ENCODE peak calls at places on chromosomes 11 and 22, in four cellular contexts. R is COLO829, V is ecto neural progenitor cell, D is endothelial cell. K is an unnamed sample.

GRCh38 chr11:65780770-65781151 is at the start of gene AP5B1:
- DNase-seq in V (peak), D (peak), R (peak), K (peak)

GRCh38 chr22:27903805-27904473 is 15.1 kb downstream of the PITPNB start:
- DNase-seq in V (no peak), R (no peak), D (no peak), K (no peak)

GRCh38 chr22:49963647-49964026 is 3.1 kb downstream of the PIM3 start:
- DNase-seq in R (no peak), V (no peak), D (no peak), K (no peak)

GRCh38 chr22:39309881-39310714 is 9.3 kb downstream of the RPL3 start:
- DNase-seq in D (no peak), R (no peak), V (no peak), K (peak)

GRCh38 chr11:117440258-117440657 is 112.6 kb downstream of the CEP164 start:
- DNase-seq in R (no peak), V (no peak), D (no peak), K (no peak)

GRCh38 chr22:31089101-31090100 is 8.3 kb downstream of the SMTN start:
- DNase-seq in R (no peak), D (peak), V (peak), K (peak)

GRCh38 chr11:131370090-131370751 is at the start of gene NTM:
- DNase-seq in R (no peak), D (no peak), V (peak), K (no peak)

GRCh38 chr22:23393721-23394320 is 186.3 kb downstream of the IGLL1 start:
- DNase-seq in V (peak), R (no peak), D (no peak), K (peak)

GRCh38 chr22:20442485-20443284 is 5.1 kb upstream of the SCARF2 start:
- DNase-seq in D (no peak), R (no peak), V (no peak), K (no peak)

K was measured in islet precursor cell.